ENCODE peak calls at places on chromosomes 6 and 20, in ten cellular contexts. A is GM19239; T is G401; B is NCI-H524; F is ELR; R is RWPE1; V is activated CD4-positive, CD25-positive, alpha-beta regulatory T cell treated with anti-CD3 and anti-CD28 coated beads, Interleukin-2, amount 50 U/mL, for 16 hours; K is tibial artery; N is activated naive CD4-positive, alpha-beta T cell; C is B cell. U is an unnamed sample.

GRCh38 chr20:16350465-16350864 is 222.8 kb downstream of the KIF16B start:
- DNase-seq in N (no peak), R (peak; percentile 55), T (no peak), A (no peak), C (no peak), B (no peak), V (no peak), F (peak; percentile 77), K (no peak), U (no peak)

GRCh38 chr20:38724603-38725457 is 544 bp downstream of the SLC32A1 start:
- DNase-seq in V (no peak), A (peak; percentile 44), N (no peak), K (no peak), C (peak; percentile 56), F (no peak), T (no peak), B (peak; percentile 44), R (no peak), U (no peak)

GRCh38 chr20:31638317-31638716 is 605 bp downstream of the COX4I2 start:
- DNase-seq in F (no peak), R (no peak), C (peak; percentile 10), V (no peak), N (no peak), B (peak; percentile 72), A (no peak), T (no peak), K (no peak), U (no peak)

GRCh38 chr20:19691125-19691524 is 66.9 kb upstream of the RIN2 start:
- DNase-seq in T (no peak), N (no peak), R (no peak), B (no peak), F (no peak), A (no peak), C (no peak), K (no peak), V (no peak), U (no peak)

GRCh38 chr6:19753822-19754221 is 83.3 kb upstream of the ID4 start:
- DNase-seq in K (no peak), F (no peak), B (peak; percentile 96), N (no peak), V (no peak), A (no peak), R (no peak), C (no peak), T (peak; percentile 2), U (no peak)

GRCh38 chr20:43191946-43192847 is 2.5 kb upstream of the PTPRT start:
- DNase-seq in C (no peak), B (no peak), T (no peak), N (no peak), A (peak; percentile 31), F (peak; percentile 29), R (peak; percentile 55), V (no peak), K (no peak), U (no peak)

GRCh38 chr6:41697902-41698349 is 37.5 kb downstream of the TFEB start:
- DNase-seq in T (no peak), K (no peak), A (no peak), F (peak; percentile 66), V (no peak), N (no peak), C (no peak), B (no peak), R (no peak), U (no peak)

GRCh38 chr20:4026093-4026601 is 10.8 kb upstream of the RNF24 start:
- DNase-seq in K (no peak), A (no peak), T (peak; percentile 62), V (no peak), R (peak; percentile 73), N (no peak), C (no peak), F (peak; percentile 76), B (peak; percentile 57), U (no peak)

GRCh38 chr20:1375515-1375914 is 17.3 kb downstream of the FKBP1A start:
- DNase-seq in C (no peak), V (no peak), F (peak; percentile 78), K (no peak), T (no peak), A (no peak), N (no peak), R (no peak), B (no peak), U (no peak)

GRCh38 chr20:22379472-22379871 is 204.9 kb downstream of the FOXA2 start:
- DNase-seq in R (peak; percentile 91), T (no peak), C (no peak), F (peak; percentile 8), N (no peak), B (no peak), A (no peak), K (no peak), V (no peak), U (no peak)